ENCODE peak calls at places on chromosomes 16 and 17, in seven cellular contexts. B is upper lobe of left lung; F is cardiac muscle cell; L is ascending aorta; R is body of pancreas; C is CD4-positive, CD25-positive, alpha-beta regulatory T cell; P is heart right ventricle. E is an unnamed sample. For H3K9me3, the result is how much of the 10 kb centered on the place peaks cover.

GRCh38 chr16:4489030-4489429 is 12.8 kb downstream of the HMOX2 start:
- DNase-seq in B (no peak), F (peak), L (no peak), R (no peak), C (no peak), P (no peak), E (no peak)

GRCh38 chr17:63995626-63996025 is 2.5 kb upstream of the PRR29 start:
- DNase-seq in B (peak), F (no peak), L (no peak), R (no peak), C (no peak), P (no peak), E (no peak)

GRCh38 chr17:34252138-34252889 is 2.8 kb upstream of the CCL2 start:
- DNase-seq in B (peak), F (peak), L (peak), R (peak), C (no peak), P (peak), E (no peak)

GRCh38 chr16:69412287-69412686 is 12.1 kb upstream of the CYB5B start:
- DNase-seq in B (no peak), F (peak), L (no peak), R (no peak), C (no peak), P (no peak), E (no peak)

GRCh38 chr17:47877368-47878034 is 18.5 kb upstream of the SP2 start:
- DNase-seq in B (no peak), F (no peak), L (no peak), R (no peak), C (no peak), P (no peak), E (no peak)

GRCh38 chr17:63838586-63839184 is 3.8 kb downstream of the SMARCD2 start:
- DNase-seq in B (peak), F (peak), L (peak), R (peak), C (no peak), P (peak), E (no peak)

GRCh38 chr16:69123894-69124293 is 8.5 kb downstream of the CHTF8 start:
- DNase-seq in B (peak), F (peak), L (no peak), R (peak), C (peak), P (no peak), E (peak)

GRCh38 chr16:28984619-28985135 is at the start of gene LAT:
- DNase-seq in B (peak), F (no peak), L (no peak), R (peak), C (peak), P (peak), E (peak)

GRCh38 chr16:1538804-1539520 is 5.5 kb downstream of the TMEM204 start:
- DNase-seq in B (no peak), F (no peak), L (no peak), R (no peak), C (no peak), P (peak), E (no peak)

GRCh38 chr16:75931043-75931442 is 204.8 kb upstream of the CPHXL start:
- DNase-seq in B (no peak), F (no peak), L (no peak), R (no peak), C (no peak), P (no peak), E (no peak)

GRCh38 chr16:8258523-8258922 is 331.8 kb downstream of the TMEM114 start:
- DNase-seq in B (no peak), F (no peak), L (no peak), R (no peak), C (no peak), P (no peak), E (no peak)

GRCh38 chr17:75102385-75102821 is 7.4 kb upstream of the ARMC7 start:
- DNase-seq in B (peak), F (no peak), L (no peak), R (no peak), C (no peak), P (no peak), E (no peak)

GRCh38 chr17:3526971-3527370 is 30.6 kb downstream of the TRPV3 start:
- DNase-seq in B (no peak), F (no peak), L (peak), R (no peak), C (no peak), P (no peak), E (no peak)

GRCh38 chr16:21987498-21987897 is 13.4 kb downstream of the PDZD9 start:
- DNase-seq in B (no peak), F (no peak), L (no peak), R (no peak), C (no peak), P (no peak), E (no peak)

GRCh38 chr17:38429476-38430100 is 1.3 kb downstream of the ARHGAP23 start:
- DNase-seq in B (no peak), F (no peak), L (no peak), R (no peak), C (no peak), P (no peak), E (no peak)

GRCh38 chr17:52495646-52496045 is 337.1 kb upstream of the CA10 start:
- DNase-seq in B (no peak), F (no peak), L (no peak), R (no peak), C (no peak), P (no peak), E (no peak)
- H3K9me3 ChIP-seq in B (under half), F (under half), L (under half), R (under half), C (under half), P (under half), E (under half)

GRCh38 chr16:35713762-35714650 is 2254.6 kb downstream of the TP53TG3F start:
- DNase-seq in B (no peak), F (no peak), L (peak), R (no peak), C (no peak), P (no peak), E (no peak)

GRCh38 chr16:35714665-35715064 is 2255.3 kb downstream of the TP53TG3F start:
- DNase-seq in B (no peak), F (no peak), L (no peak), R (no peak), C (no peak), P (no peak), E (no peak)

GRCh38 chr16:35711435-35711834 is 2252.0 kb downstream of the TP53TG3F start:
- DNase-seq in B (no peak), F (no peak), L (no peak), R (no peak), C (no peak), P (no peak), E (no peak)

GRCh38 chr16:35706901-35707300 is 2247.5 kb downstream of the TP53TG3F start:
- DNase-seq in B (no peak), F (no peak), L (no peak), R (no peak), C (no peak), P (no peak), E (no peak)

GRCh38 chr16:35711958-35712357 is 2252.5 kb downstream of the TP53TG3F start:
- DNase-seq in B (no peak), F (no peak), L (peak), R (no peak), C (no peak), P (no peak), E (no peak)
- H3K9me3 ChIP-seq in B (under half), F (under half), L (under half), R (under half), C (under half), P (under half), E (under half)

GRCh38 chr17:79506955-79507354 is 103.9 kb downstream of the RBFOX3 start:
- DNase-seq in B (no peak), F (no peak), L (no peak), R (no peak), C (no peak), P (no peak), E (no peak)
- H3K9me3 ChIP-seq in B (under half), F (under half), L (under half), R (under half), C (under half), P (under half), E (under half)

GRCh38 chr17:5179003-5179402 is 12.7 kb downstream of the ZNF594 start:
- DNase-seq in B (no peak), F (no peak), L (no peak), R (no peak), C (no peak), P (no peak), E (no peak)

GRCh38 chr17:5181509-5182305 is 10.0 kb downstream of the ZNF594 start:
- DNase-seq in B (no peak), F (no peak), L (no peak), R (no peak), C (no peak), P (no peak), E (no peak)

GRCh38 chr17:5184284-5184683 is 7.4 kb downstream of the ZNF594 start:
- DNase-seq in B (no peak), F (no peak), L (no peak), R (no peak), C (no peak), P (no peak), E (no peak)

GRCh38 chr17:5182597-5183409 is 8.9 kb downstream of the ZNF594 start:
- DNase-seq in B (no peak), F (no peak), L (no peak), R (no peak), C (no peak), P (no peak), E (no peak)

DNA sequence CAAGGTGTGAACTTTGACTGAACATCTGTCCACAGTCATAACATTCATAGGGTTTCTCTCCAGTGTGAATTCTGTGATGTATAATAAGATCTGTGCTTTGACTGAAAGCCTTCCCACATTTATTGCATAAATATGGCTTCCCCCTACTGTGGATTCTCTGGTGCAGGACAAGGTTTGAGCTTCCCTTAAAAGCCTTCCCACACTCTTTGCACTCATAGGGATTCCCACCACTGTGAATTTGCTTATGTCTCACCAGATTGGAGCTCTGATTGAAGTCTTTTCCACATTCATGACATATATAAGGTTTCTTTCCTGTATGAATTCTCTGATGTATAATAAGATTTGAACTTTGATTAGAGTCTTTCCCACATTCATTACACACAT is 8.3 kb downstream of the ZNF594 start:
- DNase-seq in B (no peak), F (no peak), L (no peak), R (no peak), C (no peak), P (no peak), E (no peak)
- H3K9me3 ChIP-seq in B (half or more), F (under half), L (half or more), R (under half), C (half or more), P (half or more), E (under half)

GRCh38 chr17:29003289-29003688 is 2.5 kb downstream of the SEZ6 start:
- DNase-seq in B (no peak), F (no peak), L (no peak), R (no peak), C (no peak), P (no peak), E (no peak)
- H3K9me3 ChIP-seq in B (under half), F (under half), L (under half), R (under half), C (under half), P (under half), E (under half)

GRCh38 chr16:35480361-35480760 is 2020.9 kb downstream of the TP53TG3F start:
- DNase-seq in B (no peak), F (no peak), L (no peak), R (no peak), C (no peak), P (no peak), E (no peak)
- H3K9me3 ChIP-seq in B (under half), F (under half), L (under half), R (under half), C (under half), P (under half), E (under half)

DNA sequence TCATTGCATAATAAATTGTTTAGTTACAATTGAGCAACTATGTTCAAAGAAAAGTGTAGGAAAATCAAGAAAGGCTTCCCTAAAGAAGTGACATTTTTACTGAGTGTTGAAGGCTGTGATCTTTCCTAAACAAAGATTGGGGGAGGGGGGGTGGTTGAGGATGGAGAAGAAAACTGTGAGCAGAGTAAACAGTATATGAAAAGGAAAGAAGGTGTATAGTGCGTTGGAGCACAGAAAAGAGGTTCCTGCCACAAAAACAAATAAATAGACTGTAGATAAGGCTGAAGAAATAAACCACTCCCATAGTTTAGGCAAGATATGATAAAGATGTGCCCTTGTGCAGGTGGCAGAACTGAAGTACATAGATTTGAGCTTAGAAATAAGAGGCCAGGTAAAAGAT is 8.5 kb downstream of the ABCA10 start:
- DNase-seq in B (no peak), F (no peak), L (no peak), R (no peak), C (no peak), P (no peak), E (no peak)
- H3K9me3 ChIP-seq in B (under half), F (under half), L (under half), R (under half), C (under half), P (under half), E (under half)

E was measured in T-helper 17 cell.